ENCODE peak calls at places on chromosomes 16 and 17, in ten cellular contexts. E, D, Z, J, N, H, Q, P, O and B are unnamed samples.

GRCh38 chr17:78013683-78014467 is 55.4 kb downstream of the TNRC6C start:
- DNase-seq in N (no peak), J (no peak), Z (peak; percentile 66), P (peak; percentile 44), H (peak; percentile 62), D (peak; percentile 57), Q (peak; percentile 70), E (peak; percentile 87), O (peak; percentile 41), B (peak; percentile 45)

GRCh38 chr17:731943-732787 is at the start of gene TLCD3A:
- DNase-seq in D (peak; percentile 70), P (peak; percentile 70), J (peak; percentile 84), H (peak; percentile 75), Z (peak; percentile 40), Q (peak; percentile 95), E (peak; percentile 49), O (peak; percentile 48), N (peak; percentile 84), B (peak; percentile 89)

GRCh38 chr17:35760587-35760986 is at the start of gene C17orf50:
- DNase-seq in J (no peak), N (no peak), Z (no peak), H (no peak), D (no peak), O (no peak), E (no peak), Q (no peak), P (no peak), B (no peak)

GRCh38 chr16:25783226-25783625 is 91.5 kb downstream of the HS3ST4 start:
- DNase-seq in N (no peak), P (no peak), Q (no peak), D (no peak), O (no peak), J (no peak), Z (no peak), E (no peak), H (no peak), B (no peak)

GRCh38 chr16:23107117-23107516 is 42.1 kb downstream of the USP31 start:
- DNase-seq in N (no peak), Q (no peak), D (no peak), J (no peak), P (no peak), Z (no peak), E (no peak), O (no peak), H (no peak), B (no peak)

GRCh38 chr17:55705847-55706246 is 16.8 kb downstream of the TMEM100 start:
- DNase-seq in E (peak; percentile 16), P (no peak), N (no peak), J (no peak), Z (no peak), Q (no peak), H (no peak), O (no peak), D (no peak), B (no peak)

GRCh38 chr16:1180772-1181714 is 28.1 kb downstream of the CACNA1H start:
- DNase-seq in Q (no peak), O (no peak), H (no peak), P (no peak), J (peak; percentile 68), E (peak; percentile 29), D (no peak), N (no peak), Z (peak; percentile 88), B (no peak)

GRCh38 chr17:61997649-61998048 is 67.4 kb downstream of the MED13 start:
- DNase-seq in O (no peak), H (peak; percentile 8), E (peak; percentile 83), J (no peak), D (no peak), P (no peak), N (no peak), Q (peak; percentile 42), Z (no peak), B (no peak)

GRCh38 chr17:4782652-4783051 is 3.5 kb downstream of the VMO1 start:
- DNase-seq in D (no peak), Z (no peak), Q (no peak), J (peak; percentile 52), E (no peak), N (peak; percentile 61), H (no peak), P (peak; percentile 42), O (no peak), B (no peak)

GRCh38 chr16:80666378-80667257 is 125.8 kb downstream of the DYNLRB2 start:
- DNase-seq in Z (no peak), N (no peak), E (no peak), Q (no peak), D (no peak), O (no peak), P (no peak), H (no peak), J (no peak), B (no peak)

GRCh38 chr16:84096447-84097005 is 20.2 kb downstream of the MBTPS1 start:
- DNase-seq in O (no peak), J (no peak), E (no peak), H (peak; percentile 72), P (no peak), Z (no peak), Q (no peak), D (no peak), N (no peak), B (no peak)

GRCh38 chr16:85767569-85767968 is 16.7 kb upstream of the C16orf74 start:
- DNase-seq in Q (peak; percentile 94), N (no peak), O (no peak), J (no peak), Z (no peak), D (no peak), E (peak; percentile 88), H (no peak), P (no peak), B (no peak)

GRCh38 chr16:12455287-12455798 is 348.3 kb downstream of the CPPED1 start:
- DNase-seq in Z (peak; percentile 41), Q (peak; percentile 86), J (peak; percentile 65), P (peak; percentile 81), H (peak; percentile 42), O (peak; percentile 67), D (peak; percentile 46), N (peak; percentile 85), E (peak; percentile 61), B (peak; percentile 78)

GRCh38 chr17:68733241-68734176 is 132.3 kb upstream of the FAM20A start:
- DNase-seq in D (no peak), P (no peak), E (no peak), Z (peak; percentile 29), Q (no peak), H (no peak), J (no peak), N (no peak), O (no peak), B (no peak)

GRCh38 chr17:74919440-74920305 is 3.4 kb downstream of the USH1G start:
- DNase-seq in O (no peak), Z (no peak), D (no peak), P (peak; percentile 65), N (no peak), J (no peak), Q (peak; percentile 83), H (no peak), E (peak; percentile 25), B (no peak)

GRCh38 chr16:72072514-72073342 is 9.7 kb downstream of the HPR start:
- DNase-seq in J (no peak), Z (no peak), H (no peak), D (no peak), P (no peak), N (no peak), E (no peak), O (no peak), Q (no peak), B (no peak)

GRCh38 chr16:66983033-66983432 is 5.4 kb upstream of the CES4A start:
- DNase-seq in E (no peak), O (no peak), N (no peak), D (no peak), P (no peak), Q (no peak), Z (no peak), H (no peak), J (no peak), B (no peak)

GRCh38 chr17:40352044-40352778 is 12.3 kb downstream of the GJD3 start:
- DNase-seq in O (no peak), Z (no peak), D (no peak), J (peak; percentile 43), H (no peak), Q (no peak), E (no peak), N (no peak), P (no peak), B (peak; percentile 59)

GRCh38 chr17:72119963-72120877 is 600 bp upstream of the SOX9 start:
- DNase-seq in N (peak; percentile 81), E (peak; percentile 74), Q (peak; percentile 52), H (peak; percentile 46), J (peak; percentile 70), D (peak; percentile 48), O (peak; percentile 38), P (peak; percentile 46), Z (no peak), B (peak; percentile 56)

GRCh38 chr16:72961863-72962262 is 86.1 kb downstream of the ZFHX3 start:
- DNase-seq in Z (no peak), N (no peak), O (no peak), E (no peak), H (no peak), D (no peak), P (no peak), J (no peak), Q (no peak), B (no peak)

GRCh38 chr17:69834494-69834893 is 240.5 kb upstream of the KCNJ16 start:
- DNase-seq in N (no peak), Q (no peak), O (no peak), J (no peak), E (no peak), Z (no peak), D (no peak), P (no peak), H (no peak), B (no peak)

GRCh38 chr17:75652341-75652740 is 14.6 kb downstream of the RECQL5 start:
- DNase-seq in N (peak; percentile 55), Z (no peak), D (no peak), E (no peak), P (no peak), Q (no peak), O (no peak), H (no peak), J (no peak), B (no peak)